ENCODE peak calls at places on chromosomes 5 and 9, in ten cellular contexts. M, P, Z, H, K, L, X, O, A and F are unnamed samples.

GRCh38 chr9:120555884-120556283 is 24.1 kb downstream of the CDK5RAP2 start:
- DNase-seq in M (no peak), P (no peak), Z (no peak), H (no peak), K (no peak), L (no peak), X (no peak), O (no peak), A (no peak), F (no peak)

GRCh38 chr5:175282611-175283225 is 161.3 kb downstream of the DRD1 start:
- DNase-seq in M (no peak), P (no peak), Z (no peak), H (peak; percentile 9), K (no peak), L (no peak), X (no peak), O (no peak), A (no peak), F (no peak)

GRCh38 chr5:78698218-78698751 is 49.7 kb upstream of the LHFPL2 start:
- DNase-seq in M (peak; percentile 46), P (no peak), Z (no peak), H (no peak), K (no peak), L (no peak), X (peak; percentile 82), O (no peak), A (no peak), F (no peak)

GRCh38 chr9:89489548-89490527 is 8.1 kb downstream of the SEMA4D start:
- DNase-seq in M (no peak), P (no peak), Z (no peak), H (no peak), K (no peak), L (no peak), X (no peak), O (no peak), A (no peak), F (no peak)

GRCh38 chr5:135944967-135945560 is 9.7 kb downstream of the LECT2 start:
- DNase-seq in M (peak; percentile 88), P (no peak), Z (peak; percentile 80), H (peak; percentile 48), K (no peak), L (peak; percentile 92), X (peak; percentile 76), O (no peak), A (no peak), F (no peak)

GRCh38 chr5:73947876-73948275 is 321.9 kb downstream of the ARHGEF28 start:
- DNase-seq in M (no peak), P (no peak), Z (no peak), H (no peak), K (no peak), L (no peak), X (no peak), O (no peak), A (no peak), F (no peak)

GRCh38 chr9:130078547-130078946 is 24.8 kb downstream of the GPR107 start:
- DNase-seq in M (no peak), P (no peak), Z (no peak), H (no peak), K (no peak), L (no peak), X (peak; percentile 7), O (no peak), A (no peak), F (no peak)

GRCh38 chr9:94156549-94157407 is 72.5 kb downstream of the PTPDC1 start:
- DNase-seq in M (peak; percentile 70), P (peak; percentile 89), Z (peak; percentile 38), H (peak; percentile 65), K (no peak), L (no peak), X (peak; percentile 93), O (peak; percentile 86), A (peak; percentile 76), F (no peak)

GRCh38 chr9:123033352-123033751 is at the start of gene GPR21:
- DNase-seq in M (no peak), P (no peak), Z (no peak), H (no peak), K (no peak), L (peak; percentile 17), X (no peak), O (no peak), A (no peak), F (no peak)

GRCh38 chr9:123033864-123034598 is 564 bp downstream of the GPR21 start:
- DNase-seq in M (no peak), P (no peak), Z (no peak), H (no peak), K (no peak), L (no peak), X (no peak), O (no peak), A (no peak), F (no peak)

GRCh38 chr9:123036886-123037540 is 3.5 kb downstream of the GPR21 start:
- DNase-seq in M (peak; percentile 24), P (no peak), Z (no peak), H (no peak), K (no peak), L (no peak), X (no peak), O (no peak), A (no peak), F (no peak)

GRCh38 chr9:123031963-123032362 is 1.5 kb upstream of the GPR21 start:
- DNase-seq in M (no peak), P (no peak), Z (no peak), H (no peak), K (no peak), L (no peak), X (no peak), O (no peak), A (no peak), F (no peak)

DNA sequence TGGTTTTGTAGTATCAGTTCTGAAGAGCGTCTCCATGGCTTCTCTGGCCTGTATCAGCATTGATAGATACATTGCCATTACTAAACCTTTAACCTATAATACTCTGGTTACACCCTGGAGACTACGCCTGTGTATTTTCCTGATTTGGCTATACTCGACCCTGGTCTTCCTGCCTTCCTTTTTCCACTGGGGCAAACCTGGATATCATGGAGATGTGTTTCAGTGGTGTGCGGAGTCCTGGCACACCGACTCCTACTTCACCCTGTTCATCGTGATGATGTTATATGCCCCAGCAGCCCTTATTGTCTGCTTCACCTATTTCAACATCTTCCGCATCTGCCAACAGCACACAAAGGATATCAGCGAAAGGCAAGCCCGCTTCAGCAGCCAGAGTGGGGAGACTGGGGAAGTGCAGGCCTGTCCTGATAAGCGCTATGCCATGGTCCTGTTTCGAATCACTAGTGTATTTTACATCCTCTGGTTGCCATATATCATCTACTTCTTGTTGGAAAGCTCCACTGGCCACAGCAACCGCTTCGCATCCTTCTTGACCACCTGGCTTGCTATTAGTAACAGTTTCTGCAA is 1.5 kb downstream of the GPR21 start:
- DNase-seq in M (no peak), P (no peak), Z (no peak), H (no peak), K (no peak), L (no peak), X (no peak), O (no peak), A (no peak), F (no peak)
- H3K27ac ChIP-seq in M (no peak overlapping the region), P (peak overlapping the region; percentile 1), Z (no peak overlapping the region), H (no peak overlapping the region), K (no peak overlapping the region), L (no peak overlapping the region), X (peak overlapping the region; percentile 28), O (peak overlapping the region; percentile 23), A (no peak overlapping the region), F (no peak overlapping the region)

GRCh38 chr9:136546697-136547481 is 1.0 kb upstream of the NOTCH1 start:
- DNase-seq in M (peak; percentile 62), P (peak; percentile 83), Z (peak; percentile 50), H (peak; percentile 90), K (peak; percentile 25), L (peak; percentile 61), X (peak; percentile 97), O (peak; percentile 93), A (peak; percentile 88), F (peak; percentile 40)
- H3K4me1 ChIP-seq in M (peaks cover 16% of the 10 kb centered on the region), P (peaks cover 87% of the 10 kb centered on the region), Z (peaks cover 25% of the 10 kb centered on the region), H (peaks cover 52% of the 10 kb centered on the region), K (peaks cover 35% of the 10 kb centered on the region), L (peaks cover 14% of the 10 kb centered on the region), X (peaks cover 75% of the 10 kb centered on the region), O (peaks cover 25% of the 10 kb centered on the region), A (peaks cover 42% of the 10 kb centered on the region), F (peaks cover 35% of the 10 kb centered on the region)

GRCh38 chr5:119342414-119342813 is 13.4 kb upstream of the TNFAIP8 start:
- DNase-seq in M (no peak), P (no peak), Z (no peak), H (no peak), K (no peak), L (no peak), X (no peak), O (no peak), A (no peak), F (no peak)

GRCh38 chr5:119343766-119344165 is 12.1 kb upstream of the TNFAIP8 start:
- DNase-seq in M (no peak), P (no peak), Z (no peak), H (no peak), K (peak; percentile 27), L (no peak), X (no peak), O (no peak), A (no peak), F (peak; percentile 51)

GRCh38 chr5:119341452-119342349 is 14.1 kb upstream of the TNFAIP8 start:
- DNase-seq in M (no peak), P (no peak), Z (no peak), H (no peak), K (no peak), L (no peak), X (no peak), O (no peak), A (no peak), F (no peak)

GRCh38 chr5:119344231-119344630 is 11.6 kb upstream of the TNFAIP8 start:
- DNase-seq in M (no peak), P (no peak), Z (no peak), H (no peak), K (no peak), L (no peak), X (no peak), O (no peak), A (no peak), F (no peak)

GRCh38 chr5:119343042-119343441 is 12.8 kb upstream of the TNFAIP8 start:
- DNase-seq in M (no peak), P (no peak), Z (no peak), H (no peak), K (no peak), L (no peak), X (no peak), O (no peak), A (no peak), F (no peak)
- H3K27ac ChIP-seq in M (no peak overlapping the region), P (peak overlapping the region; percentile 8), Z (no peak overlapping the region), H (no peak overlapping the region), K (no peak overlapping the region), L (no peak overlapping the region), X (peak overlapping the region; percentile 8), O (no peak overlapping the region), A (no peak overlapping the region), F (no peak overlapping the region)

GRCh38 chr9:135065151-135065550 is 22.3 kb upstream of the OLFM1 start:
- DNase-seq in M (no peak), P (peak; percentile 8), Z (no peak), H (no peak), K (no peak), L (no peak), X (peak; percentile 40), O (peak; percentile 37), A (peak; percentile 41), F (no peak)

GRCh38 chr9:135061441-135061840 is 26.0 kb upstream of the OLFM1 start:
- DNase-seq in M (no peak), P (peak; percentile 23), Z (no peak), H (no peak), K (no peak), L (no peak), X (peak; percentile 42), O (peak; percentile 22), A (peak; percentile 40), F (no peak)

GRCh38 chr9:135065804-135066203 is 21.7 kb upstream of the OLFM1 start:
- DNase-seq in M (no peak), P (no peak), Z (no peak), H (no peak), K (no peak), L (no peak), X (peak; percentile 9), O (peak; percentile 18), A (peak; percentile 19), F (no peak)

GRCh38 chr9:135060461-135061116 is 26.9 kb upstream of the OLFM1 start:
- DNase-seq in M (no peak), P (no peak), Z (no peak), H (no peak), K (no peak), L (no peak), X (peak; percentile 25), O (peak; percentile 22), A (peak; percentile 52), F (no peak)

GRCh38 chr9:135062254-135062653 is 25.2 kb upstream of the OLFM1 start:
- DNase-seq in M (no peak), P (no peak), Z (no peak), H (no peak), K (no peak), L (no peak), X (peak; percentile 5), O (no peak), A (peak; percentile 15), F (no peak)
- H3K4me1 ChIP-seq in M (no peaks in the 10 kb centered on the region), P (no peaks in the 10 kb centered on the region), Z (no peaks in the 10 kb centered on the region), H (no peaks in the 10 kb centered on the region), K (no peaks in the 10 kb centered on the region), L (no peaks in the 10 kb centered on the region), X (no peaks in the 10 kb centered on the region), O (no peaks in the 10 kb centered on the region), A (no peaks in the 10 kb centered on the region), F (no peaks in the 10 kb centered on the region)